ENCODE peak calls at places on chromosomes 12 and 14, in eight cellular contexts. One of them, this sample, is unnamed.

GRCh38 chr12:31220633-31221565 is 105.1 kb downstream of the SINHCAF start:
- DNase-seq in H9: no peak
- DNase-seq in stomach: no peak
- DNase-seq in K562: no peak
- DNase-seq in gastrocnemius medialis: no peak
- DNase-seq in sigmoid colon: no peak
- DNase-seq in A673: no peak
- DNase-seq in body of pancreas: no peak
- DNase-seq in this sample: no peak

GRCh38 chr14:44937547-44937946 is 24.2 kb downstream of the KLHL28 start:
- DNase-seq in sigmoid colon: no peak
- DNase-seq in H9: no peak
- DNase-seq in A673: no peak
- DNase-seq in K562: no peak
- DNase-seq in body of pancreas: no peak
- DNase-seq in gastrocnemius medialis: no peak
- DNase-seq in stomach: no peak
- DNase-seq in this sample: no peak

GRCh38 chr14:22976620-22977433 is 5.5 kb downstream of the AJUBA start:
- DNase-seq in gastrocnemius medialis: no peak
- DNase-seq in K562: no peak
- DNase-seq in body of pancreas: peak
- DNase-seq in A673: peak
- DNase-seq in stomach: peak
- DNase-seq in H9: no peak
- DNase-seq in sigmoid colon: no peak
- DNase-seq in this sample: no peak

GRCh38 chr12:131596115-131596514 is 114.8 kb upstream of the SFSWAP start:
- DNase-seq in body of pancreas: no peak
- DNase-seq in K562: no peak
- DNase-seq in stomach: no peak
- DNase-seq in sigmoid colon: no peak
- DNase-seq in A673: no peak
- DNase-seq in H9: no peak
- DNase-seq in gastrocnemius medialis: no peak
- DNase-seq in this sample: no peak

GRCh38 chr12:6821271-6821673 is 349 bp upstream of the GPR162 start:
- DNase-seq in A673: peak
- DNase-seq in stomach: peak
- DNase-seq in H9: peak
- DNase-seq in body of pancreas: no peak
- DNase-seq in gastrocnemius medialis: peak
- DNase-seq in K562: peak
- DNase-seq in sigmoid colon: peak
- DNase-seq in this sample: no peak

GRCh38 chr14:81157431-81157830 is 63.3 kb downstream of the GTF2A1 start:
- DNase-seq in stomach: no peak
- DNase-seq in body of pancreas: no peak
- DNase-seq in gastrocnemius medialis: no peak
- DNase-seq in sigmoid colon: no peak
- DNase-seq in H9: no peak
- DNase-seq in K562: no peak
- DNase-seq in A673: no peak
- DNase-seq in this sample: no peak

GRCh38 chr14:64421166-64421565 is 33.0 kb downstream of the MTHFD1 start:
- DNase-seq in K562: no peak
- DNase-seq in H9: no peak
- DNase-seq in gastrocnemius medialis: no peak
- DNase-seq in A673: peak
- DNase-seq in body of pancreas: no peak
- DNase-seq in sigmoid colon: no peak
- DNase-seq in stomach: no peak
- DNase-seq in this sample: peak

GRCh38 chr14:74500417-74501134 is 7.0 kb downstream of the ISCA2 start:
- DNase-seq in body of pancreas: no peak
- DNase-seq in gastrocnemius medialis: no peak
- DNase-seq in sigmoid colon: peak
- DNase-seq in H9: peak
- DNase-seq in A673: no peak
- DNase-seq in stomach: no peak
- DNase-seq in K562: no peak
- DNase-seq in this sample: no peak

GRCh38 chr12:21416611-21417121 is 20.8 kb upstream of the PYROXD1 start:
- DNase-seq in body of pancreas: no peak
- DNase-seq in H9: no peak
- DNase-seq in sigmoid colon: no peak
- DNase-seq in A673: no peak
- DNase-seq in gastrocnemius medialis: no peak
- DNase-seq in stomach: no peak
- DNase-seq in K562: no peak
- DNase-seq in this sample: no peak

GRCh38 chr14:54687750-54688119 is 120.8 kb downstream of the SAMD4A start:
- DNase-seq in sigmoid colon: no peak
- DNase-seq in gastrocnemius medialis: no peak
- DNase-seq in body of pancreas: no peak
- DNase-seq in stomach: no peak
- DNase-seq in K562: no peak
- DNase-seq in H9: no peak
- DNase-seq in A673: no peak
- DNase-seq in this sample: no peak

GRCh38 chr14:54686871-54687749 is 120.2 kb downstream of the SAMD4A start:
- DNase-seq in gastrocnemius medialis: peak
- DNase-seq in sigmoid colon: no peak
- DNase-seq in A673: no peak
- DNase-seq in K562: no peak
- DNase-seq in stomach: no peak
- DNase-seq in body of pancreas: no peak
- DNase-seq in H9: no peak
- DNase-seq in this sample: no peak

GRCh38 chr14:54686219-54686870 is 119.4 kb downstream of the SAMD4A start:
- DNase-seq in sigmoid colon: peak
- DNase-seq in A673: no peak
- DNase-seq in K562: no peak
- DNase-seq in gastrocnemius medialis: peak
- DNase-seq in H9: no peak
- DNase-seq in body of pancreas: no peak
- DNase-seq in stomach: no peak
- DNase-seq in this sample: no peak

GRCh38 chr14:54683882-54684794 is 117.2 kb downstream of the SAMD4A start:
- DNase-seq in K562: no peak
- DNase-seq in sigmoid colon: peak
- DNase-seq in gastrocnemius medialis: no peak
- DNase-seq in A673: peak
- DNase-seq in H9: peak
- DNase-seq in body of pancreas: no peak
- DNase-seq in stomach: no peak
- DNase-seq in this sample: peak

GRCh38 chr14:54685286-54685845 is 118.4 kb downstream of the SAMD4A start:
- DNase-seq in H9: no peak
- DNase-seq in A673: no peak
- DNase-seq in K562: no peak
- DNase-seq in gastrocnemius medialis: no peak
- DNase-seq in stomach: no peak
- DNase-seq in sigmoid colon: no peak
- DNase-seq in body of pancreas: no peak
- DNase-seq in this sample: no peak
- H3K27ac ChIP-seq in H9: no peak
- H3K27ac ChIP-seq in A673: no peak
- H3K27ac ChIP-seq in K562: no peak
- H3K27ac ChIP-seq in gastrocnemius medialis: peak
- H3K27ac ChIP-seq in stomach: peak
- H3K27ac ChIP-seq in sigmoid colon: peak
- H3K27ac ChIP-seq in body of pancreas: no peak
- H3K27ac ChIP-seq in this sample: no peak

GRCh38 chr12:101666017-101666728 is 31.3 kb upstream of the CHPT1 start:
- DNase-seq in A673: no peak
- DNase-seq in gastrocnemius medialis: no peak
- DNase-seq in K562: no peak
- DNase-seq in stomach: no peak
- DNase-seq in sigmoid colon: no peak
- DNase-seq in body of pancreas: no peak
- DNase-seq in H9: no peak
- DNase-seq in this sample: no peak

GRCh38 chr12:101671157-101671791 is 26.2 kb upstream of the CHPT1 start:
- DNase-seq in stomach: peak
- DNase-seq in gastrocnemius medialis: no peak
- DNase-seq in H9: no peak
- DNase-seq in A673: no peak
- DNase-seq in body of pancreas: no peak
- DNase-seq in sigmoid colon: no peak
- DNase-seq in K562: no peak
- DNase-seq in this sample: no peak

GRCh38 chr12:101667591-101667990 is 29.8 kb upstream of the CHPT1 start:
- DNase-seq in stomach: no peak
- DNase-seq in gastrocnemius medialis: no peak
- DNase-seq in A673: no peak
- DNase-seq in body of pancreas: no peak
- DNase-seq in sigmoid colon: no peak
- DNase-seq in K562: no peak
- DNase-seq in H9: no peak
- DNase-seq in this sample: no peak

GRCh38 chr12:101671839-101672238 is 25.6 kb upstream of the CHPT1 start:
- DNase-seq in gastrocnemius medialis: no peak
- DNase-seq in body of pancreas: no peak
- DNase-seq in stomach: no peak
- DNase-seq in A673: no peak
- DNase-seq in H9: no peak
- DNase-seq in sigmoid colon: no peak
- DNase-seq in K562: no peak
- DNase-seq in this sample: no peak

GRCh38 chr12:101670007-101670671 is 27.3 kb upstream of the CHPT1 start:
- DNase-seq in sigmoid colon: no peak
- DNase-seq in K562: peak
- DNase-seq in A673: peak
- DNase-seq in stomach: no peak
- DNase-seq in H9: no peak
- DNase-seq in gastrocnemius medialis: no peak
- DNase-seq in body of pancreas: peak
- DNase-seq in this sample: no peak
- TF ChIP-seq CTCF in sigmoid colon: peak
- TF ChIP-seq CTCF in K562: peak
- TF ChIP-seq CTCF in A673: peak
- TF ChIP-seq CTCF in stomach: peak
- TF ChIP-seq CTCF in H9: peak
- TF ChIP-seq CTCF in gastrocnemius medialis: peak
- TF ChIP-seq CTCF in body of pancreas: peak
- TF ChIP-seq CTCF in this sample: no peak

GRCh38 chr12:119713551-119714031 is 45.7 kb downstream of the PRKAB1 start:
- DNase-seq in A673: no peak
- DNase-seq in sigmoid colon: no peak
- DNase-seq in H9: no peak
- DNase-seq in K562: no peak
- DNase-seq in body of pancreas: no peak
- DNase-seq in gastrocnemius medialis: no peak
- DNase-seq in stomach: peak
- DNase-seq in this sample: no peak
- H3K27ac ChIP-seq in A673: no peak
- H3K27ac ChIP-seq in sigmoid colon: no peak
- H3K27ac ChIP-seq in H9: no peak
- H3K27ac ChIP-seq in K562: no peak
- H3K27ac ChIP-seq in body of pancreas: no peak
- H3K27ac ChIP-seq in gastrocnemius medialis: peak
- H3K27ac ChIP-seq in stomach: peak
- H3K27ac ChIP-seq in this sample: no peak

DNA sequence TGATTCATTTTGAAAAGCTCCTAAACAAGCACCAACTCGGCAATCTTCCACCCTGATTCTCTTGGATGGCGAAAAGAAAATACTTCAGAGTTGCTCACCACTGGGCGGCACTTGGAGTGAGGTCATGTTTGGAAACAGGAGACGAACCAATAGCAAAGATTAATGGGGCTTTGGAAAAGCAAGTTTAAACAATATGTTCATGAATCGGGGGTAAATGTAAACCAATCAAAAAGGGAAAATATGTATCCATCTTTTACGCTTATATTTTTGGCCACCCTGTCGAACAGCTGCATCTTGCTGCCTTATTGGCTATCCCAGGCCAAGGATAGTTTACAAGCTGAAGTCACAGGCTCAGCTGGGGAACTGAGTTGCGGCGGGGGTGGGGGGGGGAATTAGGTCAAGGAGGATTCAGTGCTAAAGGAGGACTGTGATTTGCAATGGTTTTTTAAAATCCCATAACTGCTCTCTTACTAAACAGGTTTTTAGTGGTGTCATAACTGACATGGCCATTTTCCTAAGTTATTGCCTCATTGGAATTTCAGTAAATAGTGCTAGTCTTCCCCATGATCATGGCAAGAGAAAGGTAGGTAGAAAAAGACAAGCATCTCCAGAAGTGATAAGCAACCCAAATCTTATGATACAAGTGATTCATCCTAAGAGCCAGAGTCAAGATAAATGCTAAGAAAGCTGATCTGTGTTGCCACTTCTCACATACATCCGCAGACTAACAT is 210.6 kb downstream of the PHLDA1 start:
- DNase-seq in H9: no peak
- DNase-seq in A673: no peak
- DNase-seq in K562: no peak
- DNase-seq in sigmoid colon: peak
- DNase-seq in gastrocnemius medialis: peak
- DNase-seq in stomach: no peak
- DNase-seq in body of pancreas: no peak
- DNase-seq in this sample: peak
- TF ChIP-seq CTCF in H9: no peak
- TF ChIP-seq CTCF in A673: no peak
- TF ChIP-seq CTCF in K562: no peak
- TF ChIP-seq CTCF in sigmoid colon: no peak
- TF ChIP-seq CTCF in gastrocnemius medialis: no peak
- TF ChIP-seq CTCF in stomach: no peak
- TF ChIP-seq CTCF in body of pancreas: no peak
- TF ChIP-seq CTCF in this sample: no peak

DNA sequence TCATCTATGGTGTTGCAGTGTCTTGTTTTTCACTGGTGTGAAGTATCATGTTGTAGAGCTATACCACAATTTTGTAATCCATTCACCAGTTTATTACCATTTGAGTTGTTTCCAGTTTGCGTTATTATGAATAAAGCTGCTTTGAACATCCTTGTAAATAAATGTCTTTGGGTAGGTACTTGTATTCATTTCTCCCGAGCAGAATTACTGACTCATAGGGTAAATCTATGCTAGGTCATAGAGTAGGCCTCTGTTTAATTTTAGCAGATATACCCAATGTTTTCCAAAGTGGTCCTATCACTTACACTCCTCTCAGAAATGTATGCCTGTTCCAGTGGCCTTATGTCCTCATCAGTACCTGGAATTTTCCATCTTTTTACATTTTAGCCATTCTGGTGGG is 6.6 kb upstream of the GOLGA5 start:
- DNase-seq in stomach: no peak
- DNase-seq in K562: no peak
- DNase-seq in body of pancreas: no peak
- DNase-seq in H9: no peak
- DNase-seq in gastrocnemius medialis: no peak
- DNase-seq in sigmoid colon: no peak
- DNase-seq in A673: no peak
- DNase-seq in this sample: no peak
- H3K27ac ChIP-seq in stomach: no peak
- H3K27ac ChIP-seq in K562: no peak
- H3K27ac ChIP-seq in body of pancreas: no peak
- H3K27ac ChIP-seq in H9: no peak
- H3K27ac ChIP-seq in gastrocnemius medialis: no peak
- H3K27ac ChIP-seq in sigmoid colon: no peak
- H3K27ac ChIP-seq in A673: no peak
- H3K27ac ChIP-seq in this sample: no peak

This sample was measured in RWPE1.